ENCODE peak calls at places on chromosomes 2 and 18, in seven cellular contexts. S is ELF-1; Z is activated CD4-positive, alpha-beta T cell treated with anti-CD3 and anti-CD28 coated beads, Interleukin-2, amount 10 ng/mL, durations not matched to agents 7 days and 5 days; T is progenitor cell of endocrine pancreas; E is lung; L is COR-L47; N is BE2C. C is an unnamed sample.

GRCh38 chr18:48868468-48869466 is 82.0 kb downstream of the SMAD7 start:
- DNase-seq in L (no peak), S (no peak), Z (peak), T (no peak), E (no peak), N (no peak), C (peak)

GRCh38 chr2:24855703-24856102 is 62.5 kb downstream of the CENPO start:
- DNase-seq in E (no peak), T (no peak), L (no peak), Z (no peak), S (peak), N (peak), C (no peak)

GRCh38 chr2:99821572-99822369 is 320.6 kb downstream of the AFF3 start:
- DNase-seq in S (peak), T (no peak), E (no peak), Z (no peak), N (no peak), L (no peak), C (no peak)

GRCh38 chr18:10142496-10143160 is 228.8 kb downstream of the VAPA start:
- DNase-seq in Z (no peak), S (no peak), T (no peak), L (no peak), E (no peak), N (no peak), C (no peak)

GRCh38 chr2:225008935-225009334 is 33.3 kb downstream of the DOCK10 start:
- DNase-seq in N (peak), S (peak), L (no peak), E (no peak), T (no peak), Z (no peak), C (no peak)

GRCh38 chr18:37577051-37577611 is 11.5 kb upstream of the CELF4 start:
- DNase-seq in L (peak), N (peak), S (peak), Z (no peak), T (no peak), E (no peak), C (no peak)

GRCh38 chr2:112239862-112240261 is 15.0 kb downstream of the ZC3H8 start:
- DNase-seq in E (no peak), T (no peak), Z (no peak), L (no peak), N (no peak), S (no peak), C (no peak)

GRCh38 chr18:29749699-29750098 is 1292.8 kb downstream of the DSC3 start:
- DNase-seq in E (no peak), T (no peak), Z (no peak), N (no peak), L (no peak), S (no peak), C (no peak)

GRCh38 chr2:170163666-170164065 is 14.3 kb upstream of the MYO3B start:
- DNase-seq in L (no peak), E (no peak), N (no peak), Z (no peak), S (no peak), T (no peak), C (no peak)

GRCh38 chr18:68713131-68713530 is 1.8 kb downstream of the TMX3 start:
- DNase-seq in Z (no peak), E (no peak), S (peak), T (no peak), L (no peak), N (no peak), C (no peak)

GRCh38 chr2:62817995-62818713 is 112.6 kb downstream of the EHBP1 start:
- DNase-seq in L (no peak), E (no peak), S (no peak), T (no peak), N (no peak), Z (no peak), C (no peak)

GRCh38 chr2:104406273-104406726 is 447.6 kb upstream of the POU3F3 start:
- DNase-seq in T (no peak), L (peak), Z (no peak), S (no peak), E (no peak), N (peak), C (no peak)

GRCh38 chr2:205531082-205531481 is 151.2 kb upstream of the NRP2 start:
- DNase-seq in T (no peak), N (no peak), S (no peak), L (no peak), Z (no peak), E (no peak), C (no peak)

GRCh38 chr2:40279479-40279878 is 172.4 kb downstream of the SLC8A1 start:
- DNase-seq in T (no peak), E (no peak), L (no peak), N (no peak), Z (no peak), S (no peak), C (no peak)

GRCh38 chr2:179307972-179308371 is 43.3 kb upstream of the SESTD1 start:
- DNase-seq in T (no peak), L (no peak), S (no peak), E (no peak), N (no peak), Z (no peak), C (no peak)

GRCh38 chr2:19207452-19207851 is 151.0 kb downstream of the OSR1 start:
- DNase-seq in Z (no peak), T (no peak), S (no peak), E (no peak), N (no peak), L (no peak), C (no peak)

GRCh38 chr2:217216316-217216715 is 356.5 kb upstream of the TNP1 start:
- DNase-seq in N (no peak), Z (no peak), L (no peak), T (no peak), E (no peak), S (no peak), C (no peak)

GRCh38 chr2:201150454-201151020 is 32.4 kb upstream of the CASP10 start:
- DNase-seq in E (no peak), N (no peak), S (no peak), T (no peak), L (no peak), Z (no peak), C (no peak)

GRCh38 chr2:98634406-98635092 is 26.2 kb downstream of the UNC50 start:
- DNase-seq in T (no peak), N (no peak), Z (peak), S (peak), L (no peak), E (no peak), C (peak)

GRCh38 chr2:27807476-27807875 is 36.0 kb downstream of the MRPL33 start:
- DNase-seq in T (no peak), E (no peak), N (peak), Z (peak), S (peak), L (peak), C (no peak)

GRCh38 chr2:38010995-38011394 is 65.0 kb downstream of the CYP1B1 start:
- DNase-seq in N (no peak), E (no peak), L (no peak), S (no peak), Z (no peak), T (no peak), C (no peak)

GRCh38 chr2:192148241-192148619 is 46.5 kb downstream of the TMEFF2 start:
- DNase-seq in Z (no peak), N (no peak), T (no peak), S (no peak), E (no peak), L (no peak), C (no peak)

GRCh38 chr2:180017764-180018163 is 10.7 kb upstream of the CWC22 start:
- DNase-seq in T (no peak), N (no peak), Z (no peak), S (no peak), E (peak), L (no peak), C (no peak)

GRCh38 chr2:37389984-37390765 is 45.7 kb downstream of the QPCT start:
- DNase-seq in L (peak), E (peak), N (no peak), S (peak), T (no peak), Z (peak), C (peak)

GRCh38 chr2:40332096-40332826 is 119.6 kb downstream of the SLC8A1 start:
- DNase-seq in L (no peak), N (peak), S (no peak), Z (no peak), E (no peak), T (no peak), C (no peak)

GRCh38 chr18:56743115-56743514 is 92.0 kb downstream of the WDR7 start:
- DNase-seq in S (no peak), T (no peak), Z (no peak), N (no peak), E (no peak), L (no peak), C (no peak)

GRCh38 chr2:98769784-98770183 is 38.9 kb upstream of the MGAT4A start:
- DNase-seq in N (no peak), Z (no peak), E (no peak), S (peak), L (peak), T (no peak), C (no peak)

GRCh38 chr2:187875836-187876235 is 321.6 kb upstream of the TFPI start:
- DNase-seq in L (no peak), Z (no peak), S (no peak), E (no peak), N (no peak), T (no peak), C (no peak)

GRCh38 chr2:29053680-29054400 is 20.5 kb downstream of the PCARE start:
- DNase-seq in E (no peak), Z (no peak), S (peak), L (no peak), T (no peak), N (no peak), C (no peak)

GRCh38 chr18:30988440-30988839 is 54.1 kb downstream of the DSC3 start:
- DNase-seq in L (no peak), S (no peak), N (no peak), T (no peak), E (no peak), Z (no peak), C (no peak)

GRCh38 chr2:200476836-200477235 is 33.0 kb downstream of the KCTD18 start:
- DNase-seq in T (no peak), E (no peak), Z (no peak), N (no peak), S (no peak), L (no peak), C (no peak)

GRCh38 chr2:235836416-235837042 is 331.7 kb downstream of the GBX2 start:
- DNase-seq in Z (no peak), L (no peak), N (no peak), E (no peak), T (no peak), S (peak), C (no peak)

GRCh38 chr2:138500592-138501426 is 761 bp upstream of the SPOPL start:
- DNase-seq in T (no peak), Z (no peak), N (no peak), S (no peak), L (no peak), E (no peak), C (no peak)

GRCh38 chr2:74333175-74333574 is 10.0 kb downstream of the SLC4A5 start:
- DNase-seq in Z (peak), T (no peak), S (peak), E (no peak), L (peak), N (peak), C (no peak)

GRCh38 chr2:39659765-39660611 is 5.7 kb upstream of the TMEM178A start:
- DNase-seq in E (no peak), T (no peak), S (no peak), N (no peak), Z (no peak), L (no peak), C (no peak)

GRCh38 chr18:28009589-28009988 is 167.3 kb downstream of the CDH2 start:
- DNase-seq in S (no peak), N (no peak), E (no peak), T (no peak), L (no peak), Z (no peak), C (no peak)

GRCh38 chr2:8566155-8566670 is 115.6 kb upstream of the ID2 start:
- DNase-seq in N (no peak), T (no peak), E (no peak), L (no peak), S (no peak), Z (no peak), C (no peak)

GRCh38 chr2:126942427-126943203 is 43.9 kb downstream of the TEX51 start:
- DNase-seq in T (no peak), E (no peak), L (no peak), Z (no peak), N (no peak), S (peak), C (no peak)

GRCh38 chr2:62046141-62046540 is 140.7 kb downstream of the COMMD1 start:
- DNase-seq in E (no peak), L (no peak), Z (no peak), T (no peak), N (no peak), S (no peak), C (no peak)